ENCODE peak calls at places on chromosomes 4 and X, in ten cellular contexts. K, V, W, J, P, Z, Y, U, F and O are unnamed samples.

GRCh38 chr4:106565727-106566126 is 197.1 kb upstream of the GIMD1 start:
- DNase-seq in K (no peak), V (no peak), W (no peak), J (no peak), P (no peak), Z (no peak), Y (no peak), U (no peak), F (no peak), O (no peak)

GRCh38 chr4:140427919-140428471 is 547 bp upstream of the CLGN start:
- DNase-seq in K (no peak), V (peak; percentile 24), W (no peak), J (no peak), P (no peak), Z (no peak), Y (no peak), U (no peak), F (peak; percentile 40), O (no peak)

GRCh38 chrX:154374361-154375155 is at the start of gene FLNA:
- DNase-seq in K (no peak), V (no peak), W (peak; percentile 36), J (no peak), P (peak; percentile 91), Z (peak; percentile 43), Y (peak; percentile 47), U (peak; percentile 58), F (no peak), O (peak; percentile 49)

GRCh38 chr4:3251691-3252479 is 2.9 kb downstream of the MSANTD1 start:
- DNase-seq in K (no peak), V (no peak), W (no peak), J (no peak), P (peak; percentile 47), Z (peak; percentile 4), Y (no peak), U (no peak), F (no peak), O (peak; percentile 4)

GRCh38 chr4:87078987-87079469 is 141.4 kb downstream of the KLHL8 start:
- DNase-seq in K (peak; percentile 33), V (no peak), W (no peak), J (no peak), P (no peak), Z (no peak), Y (no peak), U (no peak), F (no peak), O (no peak)

GRCh38 chrX:26783512-26784225 is 567.7 kb downstream of the MAGEB5 start:
- DNase-seq in K (peak; percentile 2), V (peak; percentile 29), W (peak; percentile 2), J (no peak), P (no peak), Z (peak; percentile 19), Y (peak; percentile 1), U (no peak), F (peak; percentile 25), O (no peak)

GRCh38 chr4:66572949-66573348 is 902.7 kb upstream of the EPHA5 start:
- DNase-seq in K (no peak), V (no peak), W (no peak), J (no peak), P (no peak), Z (no peak), Y (no peak), U (no peak), F (no peak), O (no peak)

GRCh38 chrX:69179380-69179911 is 14.2 kb upstream of the PJA1 start:
- DNase-seq in K (no peak), V (no peak), W (peak; percentile 97), J (no peak), P (no peak), Z (peak; percentile 62), Y (no peak), U (no peak), F (no peak), O (peak; percentile 54)

GRCh38 chr4:8198906-8199593 is at the start of gene SH3TC1:
- DNase-seq in K (peak; percentile 40), V (peak; percentile 46), W (peak; percentile 70), J (peak; percentile 86), P (peak; percentile 94), Z (peak; percentile 94), Y (peak; percentile 91), U (peak; percentile 68), F (peak; percentile 93), O (peak; percentile 77)

GRCh38 chr4:166091914-166092510 is 219.0 kb downstream of the TLL1 start:
- DNase-seq in K (no peak), V (peak; percentile 15), W (peak; percentile 85), J (peak; percentile 1), P (no peak), Z (no peak), Y (peak; percentile 19), U (no peak), F (peak; percentile 18), O (no peak)